ENCODE peak calls at places on chromosome 12, in eight cellular contexts. S, R, V, E, M, L, Y and A are unnamed samples.

GRCh38 chr12:49825360-49825970 is 2.7 kb downstream of the NCKAP5L start:
- DNase-seq in S (peak), R (peak), V (peak), E (peak), M (peak), L (no peak), Y (no peak), A (peak)

GRCh38 chr12:122944588-122944987 is 21.7 kb downstream of the ABCB9 start:
- DNase-seq in S (no peak), R (peak), V (no peak), E (peak), M (peak), L (no peak), Y (no peak), A (peak)

GRCh38 chr12:53069621-53070410 is 9.4 kb downstream of the SPRYD3 start:
- DNase-seq in S (no peak), R (no peak), V (no peak), E (no peak), M (no peak), L (no peak), Y (no peak), A (peak)

GRCh38 chr12:17579148-17580026 is 510.6 kb downstream of the RERGL start:
- DNase-seq in S (peak), R (no peak), V (no peak), E (no peak), M (no peak), L (no peak), Y (no peak), A (no peak)

GRCh38 chr12:101793401-101793800 is 37.4 kb downstream of the GNPTAB start:
- DNase-seq in S (no peak), R (peak), V (no peak), E (peak), M (peak), L (no peak), Y (no peak), A (peak)

GRCh38 chr12:62684586-62685295 is 218.1 kb downstream of the MON2 start:
- DNase-seq in S (peak), R (no peak), V (no peak), E (no peak), M (peak), L (peak), Y (peak), A (no peak)

GRCh38 chr12:6827982-6828670 is at the start of gene P3H3:
- DNase-seq in S (peak), R (peak), V (peak), E (no peak), M (peak), L (peak), Y (peak), A (peak)

GRCh38 chr12:95790912-95791849 is 617 bp upstream of the NTN4 start:
- DNase-seq in S (peak), R (peak), V (peak), E (peak), M (peak), L (peak), Y (no peak), A (peak)

GRCh38 chr12:53328043-53328435 is 6.6 kb upstream of the AAAS start:
- DNase-seq in S (peak), R (no peak), V (peak), E (no peak), M (peak), L (no peak), Y (no peak), A (peak)

GRCh38 chr12:12083688-12084087 is 12.9 kb downstream of the BCL2L14 start:
- DNase-seq in S (no peak), R (peak), V (no peak), E (no peak), M (no peak), L (no peak), Y (no peak), A (no peak)

GRCh38 chr12:44774815-44775411 is 101.2 kb downstream of the NELL2 start:
- DNase-seq in S (peak), R (no peak), V (peak), E (peak), M (peak), L (peak), Y (peak), A (peak)

GRCh38 chr12:666766-667308 is 3.6 kb upstream of the NINJ2 start:
- DNase-seq in S (no peak), R (peak), V (peak), E (peak), M (peak), L (no peak), Y (no peak), A (peak)
- H2AFZ ChIP-seq in S (peak), R (no peak), V (no peak), E (peak), M (peak), L (no peak), Y (peak), A (no peak)

DNA sequence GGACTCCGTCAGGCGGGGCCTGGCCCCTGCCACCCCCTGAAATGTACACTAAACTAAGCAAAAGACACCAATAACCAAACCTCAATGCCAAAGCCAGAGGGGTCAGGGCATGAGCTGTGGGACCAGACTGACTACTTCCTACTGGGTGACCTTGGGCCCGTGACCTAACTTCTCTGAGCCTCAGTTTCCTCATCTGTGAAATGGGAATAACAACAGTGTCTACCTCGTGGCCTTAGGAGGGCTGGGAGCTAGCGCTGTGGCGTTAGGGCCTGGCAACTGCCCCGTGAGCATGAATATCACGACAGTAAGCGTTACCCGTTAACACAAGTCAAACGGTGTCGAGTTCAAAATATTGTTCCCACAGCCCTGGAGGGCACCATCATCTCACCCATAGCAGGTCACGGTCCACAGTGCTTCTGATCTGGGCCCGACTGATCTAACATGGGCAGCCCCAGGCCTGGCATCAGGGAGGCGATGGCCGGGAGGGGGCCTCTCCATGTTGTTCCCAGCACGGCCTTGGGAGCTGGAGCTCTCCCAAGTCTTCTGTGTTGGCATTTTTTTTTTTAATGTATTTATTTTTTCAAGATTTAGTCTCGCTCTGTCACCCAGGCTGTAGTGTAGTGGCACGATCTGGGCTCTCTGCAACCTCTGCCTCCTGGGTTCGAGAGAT is 52.2 kb downstream of the TESC start:
- DNase-seq in S (no peak), R (no peak), V (no peak), E (no peak), M (no peak), L (no peak), Y (no peak), A (no peak)
- H2AFZ ChIP-seq in S (no peak), R (no peak), V (no peak), E (no peak), M (no peak), L (no peak), Y (no peak), A (no peak)

DNA sequence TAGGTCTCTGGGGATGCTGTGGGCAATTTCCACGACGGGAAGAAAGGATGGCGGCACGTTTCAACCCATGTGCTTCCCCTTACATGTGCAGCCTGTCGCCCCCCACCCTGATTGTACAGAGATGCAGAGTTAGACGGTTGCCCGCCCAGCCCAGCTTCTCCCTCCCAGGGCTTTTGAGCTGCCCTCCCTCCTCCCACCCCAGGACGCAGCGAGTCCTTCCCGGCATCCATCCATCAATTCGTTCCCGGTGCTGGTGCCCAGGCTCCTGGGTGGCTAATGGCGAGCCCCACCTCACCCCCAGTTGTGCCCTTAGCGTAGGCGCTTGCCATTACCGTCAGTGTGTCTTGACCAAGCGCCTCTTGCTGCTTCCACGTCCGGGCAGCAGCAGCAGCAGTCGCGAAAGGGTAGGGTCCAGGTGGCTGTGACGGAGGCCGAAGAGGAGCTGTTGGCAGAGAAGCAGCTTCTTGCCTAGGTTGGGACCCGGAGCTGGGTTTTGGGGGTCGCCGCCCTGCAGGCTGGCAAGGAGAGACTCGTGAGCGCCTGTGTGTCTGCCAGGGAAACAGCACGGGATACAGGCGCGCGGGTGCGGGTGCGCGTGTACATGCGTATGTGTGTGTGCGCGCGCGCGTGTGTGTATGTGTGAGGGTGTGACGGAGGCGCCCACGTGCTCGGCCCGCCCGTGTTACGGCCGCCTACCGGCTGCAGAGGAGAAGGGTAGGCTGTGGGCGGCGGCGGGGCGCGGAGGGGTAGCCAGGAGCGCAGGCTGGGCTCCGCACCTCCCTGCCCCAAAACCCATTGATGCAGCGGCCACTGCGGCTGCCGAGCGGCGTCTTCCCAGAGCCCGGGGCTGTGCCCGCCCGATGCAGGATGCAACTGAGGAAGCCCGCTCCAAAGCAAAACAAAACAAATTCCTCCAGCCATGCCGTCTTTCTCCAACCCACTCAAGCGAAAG is at the start of gene SLC6A15:
- DNase-seq in S (peak), R (peak), V (peak), E (peak), M (peak), L (peak), Y (peak), A (no peak)
- H2AFZ ChIP-seq in S (peak), R (peak), V (peak), E (peak), M (peak), L (peak), Y (peak), A (peak)

DNA sequence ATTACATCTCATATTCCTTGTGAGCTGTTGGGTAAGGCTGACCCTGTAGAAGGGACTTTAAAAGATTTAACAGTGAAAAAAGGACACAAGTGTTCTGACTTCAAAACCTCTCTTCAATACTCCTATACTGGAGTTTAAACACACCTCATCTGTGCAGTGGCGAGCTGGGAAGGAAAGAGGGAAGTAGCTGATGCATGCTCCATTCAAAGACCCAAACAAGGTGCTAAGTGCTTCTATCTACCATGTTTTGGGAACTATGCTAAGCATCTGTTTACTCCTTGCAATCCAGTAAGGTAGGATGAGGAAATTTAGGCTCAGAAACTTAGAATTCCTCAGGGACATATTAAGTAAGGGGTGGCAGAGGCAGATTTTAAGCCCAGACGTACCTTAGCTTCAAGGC is 16.4 kb upstream of the DNM1L start:
- DNase-seq in S (no peak), R (no peak), V (no peak), E (no peak), M (no peak), L (no peak), Y (no peak), A (no peak)
- H2AFZ ChIP-seq in S (peak), R (no peak), V (no peak), E (no peak), M (no peak), L (no peak), Y (no peak), A (no peak)

GRCh38 chr12:85971800-85972199 is 97.7 kb downstream of the NTS start:
- DNase-seq in S (no peak), R (no peak), V (no peak), E (no peak), M (no peak), L (no peak), Y (no peak), A (no peak)
- H2AFZ ChIP-seq in S (no peak), R (no peak), V (no peak), E (no peak), M (no peak), L (no peak), Y (peak), A (no peak)

GRCh38 chr12:4909397-4909733 is 340 bp upstream of the KCNA1 start:
- DNase-seq in S (peak), R (peak), V (peak), E (no peak), M (peak), L (peak), Y (peak), A (peak)

GRCh38 chr12:4911316-4911994 is 1.8 kb downstream of the KCNA1 start:
- DNase-seq in S (peak), R (no peak), V (no peak), E (no peak), M (no peak), L (no peak), Y (no peak), A (peak)

GRCh38 chr12:4910502-4911315 is 1.0 kb downstream of the KCNA1 start:
- DNase-seq in S (peak), R (no peak), V (peak), E (no peak), M (peak), L (no peak), Y (peak), A (peak)

GRCh38 chr12:4909734-4910501 is at the start of gene KCNA1:
- DNase-seq in S (peak), R (peak), V (peak), E (peak), M (peak), L (peak), Y (peak), A (peak)

DNA sequence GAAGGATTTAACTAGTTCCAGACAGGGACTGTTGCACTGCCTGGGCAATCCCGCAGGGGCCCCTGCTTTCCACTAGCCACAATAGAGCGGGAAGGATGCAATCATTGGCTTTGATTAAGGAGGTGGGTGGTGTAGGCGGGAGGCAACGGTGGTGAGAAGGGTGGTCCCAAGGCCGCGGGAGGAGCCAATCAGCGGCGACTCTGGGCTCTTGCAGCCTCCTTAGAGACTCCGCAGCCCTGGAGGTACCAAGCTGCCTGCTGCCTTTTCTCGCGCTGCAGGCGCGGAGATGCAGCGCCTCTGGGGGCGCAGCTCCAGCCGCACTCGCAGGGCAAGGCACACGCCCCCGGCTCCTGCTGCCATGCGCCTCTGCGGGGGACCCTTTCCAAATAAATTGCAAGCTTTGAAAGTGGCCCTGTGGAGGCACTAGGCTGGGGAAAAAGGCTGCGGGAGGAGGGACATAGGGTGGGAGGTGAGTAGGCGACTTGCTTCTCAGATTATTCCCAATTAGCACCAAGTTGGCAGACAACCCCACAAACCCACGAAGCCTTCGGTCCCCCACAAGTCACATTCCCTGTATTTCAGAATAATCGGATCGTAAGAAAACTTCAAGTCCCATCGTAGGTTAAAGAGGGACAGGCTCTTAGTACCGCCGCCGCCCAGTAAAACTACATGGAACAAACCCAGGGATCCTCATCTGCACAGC is 860 bp upstream of the KCNA1 start:
- DNase-seq in S (peak), R (peak), V (peak), E (no peak), M (peak), L (peak), Y (peak), A (peak)
- H2AFZ ChIP-seq in S (peak), R (no peak), V (peak), E (no peak), M (no peak), L (no peak), Y (no peak), A (no peak)

GRCh38 chr12:110224379-110225304 is 56.4 kb upstream of the ATP2A2 start:
- DNase-seq in S (peak), R (peak), V (no peak), E (peak), M (peak), L (peak), Y (peak), A (peak)
- H2AFZ ChIP-seq in S (no peak), R (no peak), V (no peak), E (peak), M (peak), L (no peak), Y (peak), A (peak)